ENCODE peak calls at places on chromosome 18, in ten cellular contexts. G is stimulated activated naive B cell treated with anti-CD40 and anti-IgM and Interleukin-4, amounts not matched to agents 10 μg/mL and 1 μg/mL and 100 μg/mL, for 72 hours; F is HEK293T; W is GM13977; K is AG08396; L is tibial artery; D is AML-193; O is neuronal stem cell; C is skeletal muscle cell; A is GM12865. N is an unnamed sample.

GRCh38 chr18:60568211-60568610 is 195.6 kb upstream of the MC4R start:
- DNase-seq in G (no peak), F (no peak), W (no peak), K (no peak), L (no peak), D (peak), O (no peak), C (no peak), A (no peak), N (no peak)

GRCh38 chr18:36818652-36819051 is 10.2 kb downstream of the TPGS2 start:
- DNase-seq in G (no peak), F (no peak), W (no peak), K (no peak), L (no peak), D (no peak), O (no peak), C (no peak), A (no peak), N (no peak)

GRCh38 chr18:3481696-3482210 is 31.8 kb downstream of the TGIF1 start:
- DNase-seq in G (no peak), F (peak), W (peak), K (peak), L (no peak), D (peak), O (no peak), C (no peak), A (peak), N (peak)

GRCh38 chr18:21453512-21453862 is 147.0 kb downstream of the ESCO1 start:
- DNase-seq in G (no peak), F (no peak), W (no peak), K (no peak), L (no peak), D (no peak), O (no peak), C (no peak), A (no peak), N (no peak)

GRCh38 chr18:58230438-58231179 is 186.6 kb downstream of the NEDD4L start:
- DNase-seq in G (peak), F (no peak), W (no peak), K (no peak), L (no peak), D (no peak), O (no peak), C (no peak), A (peak), N (no peak)

GRCh38 chr18:32383040-32383819 is 87.5 kb downstream of the GAREM1 start:
- DNase-seq in G (no peak), F (no peak), W (no peak), K (peak), L (no peak), D (no peak), O (no peak), C (peak), A (no peak), N (no peak)

GRCh38 chr18:21916594-21916993 is 176.0 kb downstream of the MIB1 start:
- DNase-seq in G (no peak), F (no peak), W (no peak), K (no peak), L (no peak), D (no peak), O (no peak), C (no peak), A (no peak), N (no peak)

GRCh38 chr18:54983041-54983686 is 23.9 kb upstream of the CCDC68 start:
- DNase-seq in G (no peak), F (peak), W (peak), K (peak), L (no peak), D (peak), O (peak), C (peak), A (peak), N (peak)

GRCh38 chr18:27709344-27709743 is 467.6 kb downstream of the CDH2 start:
- DNase-seq in G (no peak), F (no peak), W (no peak), K (no peak), L (no peak), D (no peak), O (no peak), C (no peak), A (no peak), N (no peak)

GRCh38 chr18:22309191-22309590 is 108.5 kb downstream of the CTAGE1 start:
- DNase-seq in G (no peak), F (no peak), W (no peak), K (no peak), L (no peak), D (no peak), O (no peak), C (peak), A (no peak), N (no peak)

GRCh38 chr18:48841381-48842258 is 109.1 kb downstream of the SMAD7 start:
- DNase-seq in G (no peak), F (no peak), W (no peak), K (no peak), L (peak), D (peak), O (no peak), C (no peak), A (no peak), N (no peak)

GRCh38 chr18:3513481-3513880 is 63.5 kb downstream of the TGIF1 start:
- DNase-seq in G (no peak), F (no peak), W (peak), K (no peak), L (no peak), D (peak), O (no peak), C (no peak), A (peak), N (no peak)

GRCh38 chr18:12621737-12622306 is 36.1 kb downstream of the SPIRE1 start:
- DNase-seq in G (no peak), F (no peak), W (no peak), K (peak), L (no peak), D (no peak), O (no peak), C (peak), A (no peak), N (no peak)

GRCh38 chr18:75247041-75247551 is 36.5 kb downstream of the TSHZ1 start:
- DNase-seq in G (no peak), F (no peak), W (peak), K (no peak), L (no peak), D (peak), O (no peak), C (peak), A (no peak), N (no peak)

GRCh38 chr18:48398074-48398473 is 11.1 kb downstream of the ZBTB7C start:
- DNase-seq in G (no peak), F (no peak), W (no peak), K (no peak), L (no peak), D (no peak), O (no peak), C (no peak), A (no peak), N (no peak)

GRCh38 chr18:26804474-26804873 is 61.0 kb downstream of the AQP4 start:
- DNase-seq in G (no peak), F (peak), W (no peak), K (no peak), L (no peak), D (peak), O (peak), C (no peak), A (peak), N (no peak)

GRCh38 chr18:60556326-60556725 is 183.8 kb upstream of the MC4R start:
- DNase-seq in G (no peak), F (no peak), W (no peak), K (no peak), L (no peak), D (no peak), O (no peak), C (no peak), A (no peak), N (no peak)

GRCh38 chr18:58997811-58998337 is 133.2 kb downstream of the ZNF532 start:
- DNase-seq in G (no peak), F (no peak), W (no peak), K (peak), L (peak), D (no peak), O (no peak), C (peak), A (no peak), N (no peak)

GRCh38 chr18:23021625-23022024 is 88.5 kb downstream of the RBBP8 start:
- DNase-seq in G (no peak), F (no peak), W (no peak), K (no peak), L (no peak), D (no peak), O (no peak), C (no peak), A (no peak), N (no peak)

GRCh38 chr18:37451239-37451825 is 114.3 kb downstream of the CELF4 start:
- DNase-seq in G (no peak), F (no peak), W (no peak), K (no peak), L (no peak), D (no peak), O (no peak), C (no peak), A (no peak), N (no peak)